ENCODE peak calls at places on chromosome 18, in six cellular contexts. One of them, this sample, is unnamed.

GRCh38 chr18:76727589-76727988 is 94.8 kb upstream of the ZNF236 start:
- DNase-seq in heart left ventricle: no peak
- DNase-seq in fibroblast of mammary gland: no peak
- DNase-seq in CD8-positive, alpha-beta T cell: no peak
- DNase-seq in spleen: no peak
- DNase-seq in transverse colon: no peak
- DNase-seq in this sample: no peak

GRCh38 chr18:3012306-3012919 is 531 bp downstream of the LPIN2 start:
- DNase-seq in heart left ventricle: peak; percentile 78
- DNase-seq in fibroblast of mammary gland: peak; percentile 25
- DNase-seq in CD8-positive, alpha-beta T cell: peak; percentile 38
- DNase-seq in spleen: peak; percentile 93
- DNase-seq in transverse colon: peak; percentile 41
- DNase-seq in this sample: no peak

GRCh38 chr18:55078289-55078916 is 119.1 kb upstream of the CCDC68 start:
- DNase-seq in heart left ventricle: no peak
- DNase-seq in fibroblast of mammary gland: no peak
- DNase-seq in CD8-positive, alpha-beta T cell: no peak
- DNase-seq in spleen: no peak
- DNase-seq in transverse colon: no peak
- DNase-seq in this sample: no peak

GRCh38 chr18:9513971-9514512 is 38.7 kb downstream of the RALBP1 start:
- DNase-seq in heart left ventricle: no peak
- DNase-seq in fibroblast of mammary gland: peak; percentile 57
- DNase-seq in CD8-positive, alpha-beta T cell: no peak
- DNase-seq in spleen: no peak
- DNase-seq in transverse colon: no peak
- DNase-seq in this sample: no peak

GRCh38 chr18:14999085-14999975 is 251.4 kb downstream of the ANKRD30B start:
- DNase-seq in heart left ventricle: no peak
- DNase-seq in fibroblast of mammary gland: no peak
- DNase-seq in CD8-positive, alpha-beta T cell: no peak
- DNase-seq in spleen: peak; percentile 58
- DNase-seq in transverse colon: no peak
- DNase-seq in this sample: no peak

GRCh38 chr18:58359226-58360019 is 269.5 kb downstream of the ALPK2 start:
- DNase-seq in heart left ventricle: no peak
- DNase-seq in fibroblast of mammary gland: peak; percentile 45
- DNase-seq in CD8-positive, alpha-beta T cell: no peak
- DNase-seq in spleen: no peak
- DNase-seq in transverse colon: no peak
- DNase-seq in this sample: no peak

GRCh38 chr18:13112982-13113381 is 105.6 kb upstream of the LDLRAD4 start:
- DNase-seq in heart left ventricle: peak; percentile 81
- DNase-seq in fibroblast of mammary gland: peak; percentile 39
- DNase-seq in CD8-positive, alpha-beta T cell: no peak
- DNase-seq in spleen: no peak
- DNase-seq in transverse colon: peak; percentile 47
- DNase-seq in this sample: peak; percentile 8

GRCh38 chr18:9619056-9619455 is 4.7 kb upstream of the PPP4R1 start:
- DNase-seq in heart left ventricle: no peak
- DNase-seq in fibroblast of mammary gland: no peak
- DNase-seq in CD8-positive, alpha-beta T cell: no peak
- DNase-seq in spleen: no peak
- DNase-seq in transverse colon: no peak
- DNase-seq in this sample: no peak

GRCh38 chr18:40672590-40672989 is 1282.4 kb upstream of the PIK3C3 start:
- DNase-seq in heart left ventricle: no peak
- DNase-seq in fibroblast of mammary gland: no peak
- DNase-seq in CD8-positive, alpha-beta T cell: no peak
- DNase-seq in spleen: no peak
- DNase-seq in transverse colon: no peak
- DNase-seq in this sample: no peak

GRCh38 chr18:6543330-6543908 is 128.7 kb upstream of the L3MBTL4 start:
- DNase-seq in heart left ventricle: no peak
- DNase-seq in fibroblast of mammary gland: peak; percentile 56
- DNase-seq in CD8-positive, alpha-beta T cell: no peak
- DNase-seq in spleen: no peak
- DNase-seq in transverse colon: no peak
- DNase-seq in this sample: no peak

GRCh38 chr18:54529444-54529843 is 61.6 kb upstream of the DYNAP start:
- DNase-seq in heart left ventricle: no peak
- DNase-seq in fibroblast of mammary gland: no peak
- DNase-seq in CD8-positive, alpha-beta T cell: no peak
- DNase-seq in spleen: no peak
- DNase-seq in transverse colon: no peak
- DNase-seq in this sample: no peak

GRCh38 chr18:55868909-55869308 is 280.9 kb upstream of the TCF4 start:
- DNase-seq in heart left ventricle: no peak
- DNase-seq in fibroblast of mammary gland: peak; percentile 64
- DNase-seq in CD8-positive, alpha-beta T cell: no peak
- DNase-seq in spleen: no peak
- DNase-seq in transverse colon: no peak
- DNase-seq in this sample: no peak

GRCh38 chr18:57301573-57302230 is 50.7 kb upstream of the ST8SIA3 start:
- DNase-seq in heart left ventricle: no peak
- DNase-seq in fibroblast of mammary gland: no peak
- DNase-seq in CD8-positive, alpha-beta T cell: no peak
- DNase-seq in spleen: no peak
- DNase-seq in transverse colon: no peak
- DNase-seq in this sample: no peak

GRCh38 chr18:69397096-69397495 is 3.6 kb upstream of the DOK6 start:
- DNase-seq in heart left ventricle: peak; percentile 16
- DNase-seq in fibroblast of mammary gland: peak; percentile 46
- DNase-seq in CD8-positive, alpha-beta T cell: no peak
- DNase-seq in spleen: no peak
- DNase-seq in transverse colon: no peak
- DNase-seq in this sample: no peak

GRCh38 chr18:55779461-55779710 is 191.4 kb upstream of the TCF4 start:
- DNase-seq in heart left ventricle: no peak
- DNase-seq in fibroblast of mammary gland: no peak
- DNase-seq in CD8-positive, alpha-beta T cell: no peak
- DNase-seq in spleen: peak; percentile 72
- DNase-seq in transverse colon: no peak
- DNase-seq in this sample: no peak

GRCh38 chr18:79487198-79488165 is 91.8 kb downstream of the NFATC1 start:
- DNase-seq in heart left ventricle: peak; percentile 51
- DNase-seq in fibroblast of mammary gland: no peak
- DNase-seq in CD8-positive, alpha-beta T cell: no peak
- DNase-seq in spleen: peak; percentile 73
- DNase-seq in transverse colon: no peak
- DNase-seq in this sample: no peak

GRCh38 chr18:9413586-9413985 is 61.7 kb upstream of the RALBP1 start:
- DNase-seq in heart left ventricle: no peak
- DNase-seq in fibroblast of mammary gland: peak; percentile 89
- DNase-seq in CD8-positive, alpha-beta T cell: no peak
- DNase-seq in spleen: no peak
- DNase-seq in transverse colon: no peak
- DNase-seq in this sample: no peak

GRCh38 chr18:837922-838321 is 25.9 kb upstream of the YES1 start:
- DNase-seq in heart left ventricle: no peak
- DNase-seq in fibroblast of mammary gland: peak; percentile 57
- DNase-seq in CD8-positive, alpha-beta T cell: no peak
- DNase-seq in spleen: no peak
- DNase-seq in transverse colon: no peak
- DNase-seq in this sample: no peak

GRCh38 chr18:9741821-9742541 is 33.9 kb downstream of the RAB31 start:
- DNase-seq in heart left ventricle: peak; percentile 73
- DNase-seq in fibroblast of mammary gland: peak; percentile 68
- DNase-seq in CD8-positive, alpha-beta T cell: no peak
- DNase-seq in spleen: peak; percentile 69
- DNase-seq in transverse colon: no peak
- DNase-seq in this sample: no peak

GRCh38 chr18:9468998-9469397 is 6.3 kb upstream of the RALBP1 start:
- DNase-seq in heart left ventricle: no peak
- DNase-seq in fibroblast of mammary gland: no peak
- DNase-seq in CD8-positive, alpha-beta T cell: no peak
- DNase-seq in spleen: no peak
- DNase-seq in transverse colon: no peak
- DNase-seq in this sample: no peak

GRCh38 chr18:7743256-7743655 is 176.1 kb downstream of the PTPRM start:
- DNase-seq in heart left ventricle: no peak
- DNase-seq in fibroblast of mammary gland: no peak
- DNase-seq in CD8-positive, alpha-beta T cell: no peak
- DNase-seq in spleen: no peak
- DNase-seq in transverse colon: no peak
- DNase-seq in this sample: no peak

GRCh38 chr18:25685088-25685487 is 333.1 kb upstream of the ZNF521 start:
- DNase-seq in heart left ventricle: no peak
- DNase-seq in fibroblast of mammary gland: no peak
- DNase-seq in CD8-positive, alpha-beta T cell: no peak
- DNase-seq in spleen: no peak
- DNase-seq in transverse colon: no peak
- DNase-seq in this sample: no peak

GRCh38 chr18:54776282-54776977 is 51.8 kb upstream of the RAB27B start:
- DNase-seq in heart left ventricle: no peak
- DNase-seq in fibroblast of mammary gland: peak; percentile 99
- DNase-seq in CD8-positive, alpha-beta T cell: no peak
- DNase-seq in spleen: no peak
- DNase-seq in transverse colon: no peak
- DNase-seq in this sample: no peak

DNA sequence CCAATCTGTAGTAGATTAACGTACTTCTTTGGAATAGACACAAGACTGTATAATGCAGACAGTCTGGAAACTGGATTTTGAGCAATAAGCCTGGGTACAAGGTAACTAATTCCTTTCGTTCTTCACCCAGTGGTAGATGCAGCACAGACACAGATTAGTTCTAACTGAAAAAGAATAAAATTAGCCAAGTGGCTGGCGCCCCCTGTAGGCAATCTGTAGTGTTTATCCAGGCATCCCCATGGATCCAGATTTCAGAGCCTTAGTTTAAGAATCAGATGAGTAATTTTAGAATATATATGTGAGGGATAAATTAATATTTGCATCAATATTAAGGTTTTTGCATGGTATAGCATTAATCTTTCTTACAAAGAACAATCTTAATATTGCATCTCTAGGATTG is 563.9 kb downstream of the DCC start:
- DNase-seq in heart left ventricle: no peak
- DNase-seq in fibroblast of mammary gland: peak; percentile 3
- DNase-seq in CD8-positive, alpha-beta T cell: no peak
- DNase-seq in spleen: no peak
- DNase-seq in transverse colon: peak; percentile 69
- DNase-seq in this sample: no peak
- TF ChIP-seq CTCF in heart left ventricle: peak; percentile 19
- TF ChIP-seq CTCF in fibroblast of mammary gland: peak; percentile 29
- TF ChIP-seq CTCF in CD8-positive, alpha-beta T cell: no peak
- TF ChIP-seq CTCF in spleen: no peak
- TF ChIP-seq CTCF in transverse colon: peak; percentile 70
- TF ChIP-seq CTCF in this sample: peak; percentile 46

GRCh38 chr18:35616664-35617423 is 35.3 kb downstream of the GALNT1 start:
- DNase-seq in heart left ventricle: no peak
- DNase-seq in fibroblast of mammary gland: peak; percentile 82
- DNase-seq in CD8-positive, alpha-beta T cell: peak; percentile 62
- DNase-seq in spleen: peak; percentile 87
- DNase-seq in transverse colon: peak; percentile 66
- DNase-seq in this sample: no peak
- H3K4me3 ChIP-seq in heart left ventricle: no peak overlapping the region
- H3K4me3 ChIP-seq in fibroblast of mammary gland: no peak overlapping the region
- H3K4me3 ChIP-seq in CD8-positive, alpha-beta T cell: no peak overlapping the region
- H3K4me3 ChIP-seq in spleen: no peak overlapping the region
- H3K4me3 ChIP-seq in transverse colon: peak overlapping the region; percentile 6
- H3K4me3 ChIP-seq in this sample: no peak overlapping the region

GRCh38 chr18:22704627-22704918 is 228.6 kb upstream of the RBBP8 start:
- DNase-seq in heart left ventricle: no peak
- DNase-seq in fibroblast of mammary gland: no peak
- DNase-seq in CD8-positive, alpha-beta T cell: no peak
- DNase-seq in spleen: no peak
- DNase-seq in transverse colon: no peak
- DNase-seq in this sample: no peak
- TF ChIP-seq CTCF in heart left ventricle: no peak
- TF ChIP-seq CTCF in fibroblast of mammary gland: no peak
- TF ChIP-seq CTCF in CD8-positive, alpha-beta T cell: no peak
- TF ChIP-seq CTCF in spleen: no peak
- TF ChIP-seq CTCF in transverse colon: no peak
- TF ChIP-seq CTCF in this sample: no peak

GRCh38 chr18:24427484-24427883 is 1.0 kb downstream of the IMPACT start:
- DNase-seq in heart left ventricle: no peak
- DNase-seq in fibroblast of mammary gland: peak; percentile 39
- DNase-seq in CD8-positive, alpha-beta T cell: no peak
- DNase-seq in spleen: no peak
- DNase-seq in transverse colon: no peak
- DNase-seq in this sample: no peak
- H3K4me3 ChIP-seq in heart left ventricle: peak overlapping the region; percentile 71
- H3K4me3 ChIP-seq in fibroblast of mammary gland: peak overlapping the region; percentile 76
- H3K4me3 ChIP-seq in CD8-positive, alpha-beta T cell: peak overlapping the region; percentile 73
- H3K4me3 ChIP-seq in spleen: no peak overlapping the region
- H3K4me3 ChIP-seq in transverse colon: peak overlapping the region; percentile 94
- H3K4me3 ChIP-seq in this sample: peak overlapping the region; percentile 83

GRCh38 chr18:62991389-62991788 is 276.0 kb downstream of the PHLPP1 start:
- DNase-seq in heart left ventricle: no peak
- DNase-seq in fibroblast of mammary gland: no peak
- DNase-seq in CD8-positive, alpha-beta T cell: no peak
- DNase-seq in spleen: peak; percentile 37
- DNase-seq in transverse colon: no peak
- DNase-seq in this sample: no peak
- TF ChIP-seq CTCF in heart left ventricle: no peak
- TF ChIP-seq CTCF in fibroblast of mammary gland: no peak
- TF ChIP-seq CTCF in CD8-positive, alpha-beta T cell: no peak
- TF ChIP-seq CTCF in spleen: no peak
- TF ChIP-seq CTCF in transverse colon: no peak
- TF ChIP-seq CTCF in this sample: no peak

DNA sequence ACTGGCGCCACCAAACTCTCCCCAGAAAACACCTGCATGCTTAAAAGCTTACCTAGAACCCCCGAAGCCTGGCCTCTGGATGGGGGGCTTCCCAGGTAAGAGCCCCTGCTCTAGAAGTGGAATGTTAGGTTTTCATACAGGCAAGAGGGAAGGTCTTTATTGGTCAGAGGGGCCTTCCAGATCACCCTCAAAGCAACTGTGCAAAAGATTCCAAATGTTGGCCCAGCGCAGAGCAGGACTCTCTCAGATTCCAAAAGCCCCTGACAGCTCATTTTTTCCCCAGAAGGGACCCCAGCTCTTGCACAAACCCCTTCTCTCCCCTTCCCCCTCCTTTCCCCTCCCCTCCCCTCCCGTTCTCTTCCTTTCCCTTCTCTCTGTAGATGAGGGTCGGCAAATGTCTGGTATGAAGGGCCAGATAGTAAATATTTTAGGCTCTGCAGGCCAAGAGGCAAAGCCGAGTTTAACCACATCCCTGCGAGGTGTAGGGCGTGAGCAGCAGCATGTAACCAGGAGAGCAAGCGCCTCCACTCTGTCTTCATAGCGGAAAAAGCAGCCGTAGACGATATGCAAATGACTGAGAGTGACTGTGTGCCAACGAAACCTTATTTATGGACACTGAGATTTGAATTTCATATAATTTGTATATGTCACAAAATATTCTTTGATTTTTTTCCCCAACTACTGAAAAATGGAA is 116.9 kb downstream of the SMAD7 start:
- DNase-seq in heart left ventricle: peak; percentile 28
- DNase-seq in fibroblast of mammary gland: peak; percentile 14
- DNase-seq in CD8-positive, alpha-beta T cell: peak; percentile 49
- DNase-seq in spleen: peak; percentile 87
- DNase-seq in transverse colon: peak; percentile 61
- DNase-seq in this sample: no peak
- H3K4me3 ChIP-seq in heart left ventricle: no peak overlapping the region
- H3K4me3 ChIP-seq in fibroblast of mammary gland: peak overlapping the region; percentile 2
- H3K4me3 ChIP-seq in CD8-positive, alpha-beta T cell: peak overlapping the region; percentile 8
- H3K4me3 ChIP-seq in spleen: no peak overlapping the region
- H3K4me3 ChIP-seq in transverse colon: peak overlapping the region; percentile 7
- H3K4me3 ChIP-seq in this sample: no peak overlapping the region

This sample was measured in LNCaP clone FGC.